ENCODE peak calls at places on chromosomes 5 and 9, in eight cellular contexts. E is spleen, L is tibial nerve, H is sigmoid colon, P is GM12892, D is testis, R is A549, T is Peyer's patch. Y is an unnamed sample.

GRCh38 chr5:78907255-78907886 is 77.7 kb downstream of the ARSB start:
- DNase-seq in H (peak), E (no peak), L (peak), R (no peak), D (no peak), T (peak), P (no peak), Y (no peak)

GRCh38 chr5:124908603-124909451 is 162.4 kb upstream of the ZNF608 start:
- DNase-seq in D (no peak), H (no peak), P (no peak), E (no peak), L (no peak), R (no peak), T (no peak), Y (no peak)

GRCh38 chr9:95815153-95815552 is 60.3 kb upstream of the ERCC6L2 start:
- DNase-seq in L (peak), H (no peak), R (peak), D (no peak), E (no peak), T (no peak), P (no peak), Y (no peak)

GRCh38 chr9:70263421-70263820 is 4.6 kb downstream of the SMC5 start:
- DNase-seq in T (no peak), L (no peak), P (no peak), H (no peak), R (no peak), E (no peak), D (no peak), Y (no peak)

GRCh38 chr5:149271717-149272558 is at the start of gene AFAP1L1:
- DNase-seq in T (no peak), P (no peak), L (peak), R (peak), H (peak), E (peak), D (peak), Y (peak)

GRCh38 chr5:139856694-139857093 is 61.1 kb downstream of the PSD2 start:
- DNase-seq in D (no peak), R (no peak), T (no peak), H (no peak), L (no peak), E (peak), P (no peak), Y (peak)

GRCh38 chr9:93301291-93301811 is 117.4 kb downstream of the WNK2 start:
- DNase-seq in P (no peak), L (no peak), H (peak), D (peak), E (peak), T (peak), R (no peak), Y (no peak)

GRCh38 chr9:90526386-90526785 is 116.2 kb downstream of the DIRAS2 start:
- DNase-seq in H (no peak), T (no peak), D (no peak), L (no peak), E (no peak), P (no peak), R (no peak), Y (no peak)

GRCh38 chr5:146867996-146868708 is 10.4 kb downstream of the PPP2R2B start:
- DNase-seq in T (no peak), R (no peak), L (no peak), E (no peak), D (no peak), P (no peak), H (no peak), Y (no peak)

GRCh38 chr9:106697799-106698591 is 165.0 kb upstream of the ZNF462 start:
- DNase-seq in H (peak), P (no peak), L (peak), E (peak), T (peak), D (peak), R (no peak), Y (peak)

GRCh38 chr5:38509185-38509584 is 47.3 kb downstream of the LIFR start:
- DNase-seq in L (no peak), R (no peak), T (no peak), D (no peak), E (no peak), H (no peak), P (no peak), Y (no peak)

GRCh38 chr5:101424530-101425175 is 521.6 kb upstream of the ST8SIA4 start:
- DNase-seq in E (no peak), D (no peak), H (no peak), T (no peak), L (no peak), P (no peak), R (peak), Y (no peak)

GRCh38 chr5:172932313-172933017 is 26.8 kb upstream of the RPL26L1 start:
- DNase-seq in L (peak), D (peak), T (peak), R (peak), P (peak), E (peak), H (peak), Y (peak)

GRCh38 chr9:124394167-124394566 is 21.1 kb downstream of the PSMB7 start:
- DNase-seq in T (no peak), R (no peak), P (no peak), D (no peak), E (no peak), L (no peak), H (no peak), Y (no peak)

GRCh38 chr5:117701067-117701466 is 1126.4 kb upstream of the SEMA6A start:
- DNase-seq in R (no peak), T (no peak), D (no peak), L (no peak), H (no peak), E (no peak), P (no peak), Y (no peak)

GRCh38 chr9:25584611-25585010 is 93.6 kb downstream of the TUSC1 start:
- DNase-seq in R (no peak), H (no peak), D (no peak), L (no peak), P (no peak), T (no peak), E (no peak), Y (no peak)
- TF ChIP-seq POLR2A in R (no peak), H (no peak), D (no peak), L (no peak), P (no peak), T (no peak), E (no peak), Y (no peak)

GRCh38 chr9:83062011-83062652 is 810 bp downstream of the RASEF start:
- DNase-seq in P (no peak), D (peak), L (no peak), R (peak), H (no peak), T (no peak), E (no peak), Y (no peak)

GRCh38 chr9:83067579-83067978 is 4.6 kb upstream of the RASEF start:
- DNase-seq in R (no peak), D (no peak), L (no peak), E (no peak), P (no peak), T (no peak), H (no peak), Y (no peak)

GRCh38 chr9:83066771-83067170 is 3.8 kb upstream of the RASEF start:
- DNase-seq in L (no peak), R (peak), H (no peak), D (no peak), T (no peak), P (no peak), E (no peak), Y (no peak)

GRCh38 chr9:83062653-83063527 is at the start of gene RASEF:
- DNase-seq in D (peak), E (peak), P (no peak), R (peak), H (no peak), T (no peak), L (no peak), Y (no peak)

DNA sequence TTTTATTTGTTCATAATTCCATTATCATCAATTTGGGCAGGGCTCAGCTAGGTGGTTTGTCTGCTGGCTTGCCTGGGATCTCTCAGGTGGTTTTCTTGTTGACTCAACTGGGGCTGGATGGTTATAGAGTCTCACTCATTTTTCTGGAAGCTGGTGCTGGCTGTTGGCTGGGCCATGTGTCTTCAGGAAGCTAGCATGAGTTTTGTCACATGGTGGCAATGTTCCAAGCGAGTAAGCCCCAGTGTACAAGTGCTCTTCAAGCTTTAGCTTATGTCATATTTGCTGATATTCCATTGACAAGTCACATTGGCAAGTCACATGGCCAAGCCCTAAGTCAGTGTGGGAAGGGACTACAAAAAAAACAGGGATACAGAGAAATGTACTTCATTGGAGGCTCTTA is 2.3 kb upstream of the RASEF start:
- DNase-seq in D (no peak), E (no peak), T (no peak), R (no peak), L (no peak), H (no peak), P (no peak), Y (no peak)
- TF ChIP-seq POLR2A in D (no peak), E (no peak), T (no peak), R (no peak), L (no peak), H (no peak), P (no peak), Y (no peak)

GRCh38 chr9:99821187-99822095 is at the start of gene NR4A3:
- DNase-seq in H (peak), P (peak), L (peak), R (peak), D (peak), E (peak), T (peak), Y (peak)
- TF ChIP-seq POLR2A in H (peak), P (peak), L (peak), R (peak), D (no peak), E (peak), T (peak), Y (peak)

GRCh38 chr9:134329886-134330285 is 3.6 kb downstream of the RXRA start:
- DNase-seq in D (no peak), L (no peak), T (no peak), H (no peak), E (no peak), P (no peak), R (no peak), Y (peak)
- TF ChIP-seq POLR2A in D (no peak), L (no peak), T (no peak), H (no peak), E (no peak), P (no peak), R (no peak), Y (no peak)